ENCODE peak calls at places on chromosomes 2 and 18, in seven cellular contexts. Y is B cell, C is astrocyte, V is IMR-90, T is HFFc6, K is AG09319, R is heart right ventricle. M is an unnamed sample.

GRCh38 chr2:48483506-48483905 is 46.4 kb upstream of the STON1 start:
- DNase-seq in K (no peak), Y (no peak), C (peak), T (no peak), R (no peak), V (peak), M (no peak)

GRCh38 chr2:154368148-154368547 is 330.3 kb upstream of the KCNJ3 start:
- DNase-seq in K (no peak), C (no peak), Y (no peak), T (no peak), V (no peak), R (no peak), M (no peak)

GRCh38 chr2:62511636-62512035 is 5.6 kb upstream of the TMEM17 start:
- DNase-seq in V (no peak), Y (no peak), T (no peak), C (no peak), R (no peak), K (no peak), M (no peak)

GRCh38 chr2:40118622-40119021 is 333.3 kb downstream of the SLC8A1 start:
- DNase-seq in R (no peak), C (no peak), V (no peak), Y (no peak), K (no peak), T (no peak), M (no peak)

GRCh38 chr2:208890486-208890885 is 483.9 kb downstream of the PTH2R start:
- DNase-seq in Y (no peak), K (no peak), R (no peak), V (no peak), T (no peak), C (no peak), M (no peak)

GRCh38 chr2:172623249-172623965 is 67.5 kb downstream of the PDK1 start:
- DNase-seq in V (peak), R (no peak), K (no peak), T (peak), Y (no peak), C (peak), M (no peak)

GRCh38 chr2:55732854-55733253 is 39.2 kb upstream of the PNPT1 start:
- DNase-seq in C (peak), V (peak), K (no peak), R (no peak), T (no peak), Y (no peak), M (no peak)

GRCh38 chr2:163884416-163884815 is 148.6 kb upstream of the FIGN start:
- DNase-seq in K (no peak), C (no peak), Y (no peak), R (no peak), V (no peak), T (no peak), M (no peak)

GRCh38 chr2:158688722-158689121 is 106.4 kb upstream of the DAPL1 start:
- DNase-seq in K (no peak), V (peak), C (no peak), Y (no peak), T (peak), R (no peak), M (no peak)

GRCh38 chr2:140509765-140510164 is 1621.1 kb downstream of the LRP1B start:
- DNase-seq in V (no peak), T (no peak), C (no peak), K (no peak), Y (no peak), R (no peak), M (no peak)

GRCh38 chr2:127884436-127884835 is 1.3 kb downstream of the AMMECR1L start:
- DNase-seq in R (no peak), V (peak), T (peak), K (no peak), Y (no peak), C (peak), M (no peak)

GRCh38 chr2:137262600-137262999 is 497.3 kb downstream of the THSD7B start:
- DNase-seq in R (no peak), Y (no peak), K (no peak), T (no peak), V (no peak), C (no peak), M (no peak)

GRCh38 chr18:55433140-55433539 is 154.9 kb downstream of the TCF4 start:
- DNase-seq in Y (no peak), V (no peak), T (no peak), R (no peak), K (no peak), C (no peak), M (no peak)

GRCh38 chr2:185108588-185108987 is 510.3 kb downstream of the ZNF804A start:
- DNase-seq in V (no peak), K (no peak), C (no peak), Y (no peak), R (no peak), T (no peak), M (no peak)

GRCh38 chr18:27430595-27430994 is 245.5 kb upstream of the CHST9 start:
- DNase-seq in Y (no peak), T (no peak), V (no peak), C (no peak), R (no peak), K (no peak), M (no peak)

GRCh38 chr18:75429975-75430374 is 2.5 kb upstream of the SMIM21 start:
- DNase-seq in T (no peak), R (no peak), Y (no peak), C (peak), K (no peak), V (no peak), M (no peak)

GRCh38 chr18:30828700-30829099 is 213.8 kb downstream of the DSC3 start:
- DNase-seq in V (no peak), R (no peak), T (no peak), Y (no peak), K (no peak), C (no peak), M (no peak)

GRCh38 chr2:178273787-178274360 is 79.6 kb downstream of the OSBPL6 start:
- DNase-seq in T (no peak), R (no peak), C (no peak), K (no peak), Y (no peak), V (no peak), M (no peak)

GRCh38 chr2:16633632-16634430 is 31.8 kb downstream of the CYRIA start:
- DNase-seq in V (peak), T (no peak), Y (no peak), K (no peak), R (no peak), C (peak), M (no peak)

GRCh38 chr2:9143264-9143815 is 63.3 kb upstream of the ASAP2 start:
- DNase-seq in Y (no peak), T (no peak), V (no peak), R (no peak), C (peak), K (no peak), M (no peak)

GRCh38 chr2:54224997-54225396 is 31.0 kb downstream of the TSPYL6 start:
- DNase-seq in T (no peak), C (no peak), Y (no peak), R (no peak), K (no peak), V (no peak), M (no peak)

GRCh38 chr2:54227798-54228197 is 28.2 kb downstream of the TSPYL6 start:
- DNase-seq in Y (no peak), C (no peak), R (no peak), T (no peak), V (no peak), K (no peak), M (no peak)

GRCh38 chr2:54228945-54229344 is 27.1 kb downstream of the TSPYL6 start:
- DNase-seq in C (no peak), Y (no peak), K (no peak), R (no peak), T (no peak), V (no peak), M (no peak)

DNA sequence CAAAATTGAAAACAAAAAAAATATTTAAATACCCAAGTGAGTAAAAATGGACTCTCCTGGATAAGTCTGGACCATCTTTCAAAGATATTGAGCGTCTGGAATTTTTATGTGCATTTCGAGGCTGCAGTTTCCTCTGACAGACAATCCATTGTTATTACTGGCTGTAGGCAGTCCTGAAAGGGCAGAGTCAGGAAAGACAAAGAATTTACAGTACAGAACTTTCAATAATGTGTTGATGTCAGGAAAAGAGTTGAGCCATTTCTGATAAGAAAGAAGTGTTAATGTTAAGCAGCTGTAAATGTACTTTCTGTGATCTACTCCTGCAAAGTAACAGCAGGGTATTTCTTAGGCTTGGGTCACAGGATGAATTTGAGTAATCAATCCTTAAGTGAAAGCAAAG is 29.8 kb downstream of the TSPYL6 start:
- DNase-seq in K (no peak), C (no peak), T (no peak), Y (no peak), V (no peak), R (no peak), M (no peak)
- TF ChIP-seq CTCF in K (no peak), C (no peak), T (no peak), Y (no peak), V (no peak), R (no peak), M (no peak)

GRCh38 chr2:20446280-20446916 is 476 bp upstream of the RHOB start:
- DNase-seq in T (no peak), Y (no peak), V (no peak), K (no peak), C (no peak), R (peak), M (no peak)
- TF ChIP-seq CTCF in T (no peak), Y (no peak), V (no peak), K (no peak), C (no peak), R (no peak), M (no peak)

GRCh38 chr2:223688094-223688835 is 86.1 kb upstream of the SCG2 start:
- DNase-seq in R (no peak), K (no peak), V (no peak), T (no peak), Y (no peak), C (no peak), M (no peak)

GRCh38 chr2:223697921-223698645 is 95.9 kb upstream of the SCG2 start:
- DNase-seq in V (peak), Y (no peak), C (peak), K (no peak), R (no peak), T (no peak), M (no peak)

GRCh38 chr2:223697316-223697875 is 95.2 kb upstream of the SCG2 start:
- DNase-seq in C (peak), R (no peak), Y (no peak), T (no peak), V (no peak), K (no peak), M (no peak)

GRCh38 chr2:223696719-223697118 is 94.6 kb upstream of the SCG2 start:
- DNase-seq in K (no peak), C (peak), R (no peak), Y (no peak), V (peak), T (peak), M (no peak)

GRCh38 chr2:223692227-223692947 is 90.2 kb upstream of the SCG2 start:
- DNase-seq in K (no peak), T (peak), R (no peak), V (peak), Y (no peak), C (peak), M (no peak)
- TF ChIP-seq CTCF in K (peak), T (peak), R (no peak), V (peak), Y (no peak), C (peak), M (peak)

GRCh38 chr2:196534533-196534932 is 105.0 kb upstream of the CCDC150 start:
- DNase-seq in T (no peak), Y (no peak), V (no peak), R (no peak), K (no peak), C (no peak), M (no peak)

GRCh38 chr2:196533998-196534397 is 105.5 kb upstream of the CCDC150 start:
- DNase-seq in R (no peak), C (no peak), V (no peak), T (no peak), K (no peak), Y (no peak), M (no peak)

GRCh38 chr2:196535080-196535479 is 104.4 kb upstream of the CCDC150 start:
- DNase-seq in C (no peak), T (no peak), K (no peak), R (no peak), V (no peak), Y (no peak), M (no peak)

GRCh38 chr2:196537311-196537710 is 102.2 kb upstream of the CCDC150 start:
- DNase-seq in T (no peak), Y (no peak), V (no peak), R (no peak), C (no peak), K (no peak), M (no peak)

DNA sequence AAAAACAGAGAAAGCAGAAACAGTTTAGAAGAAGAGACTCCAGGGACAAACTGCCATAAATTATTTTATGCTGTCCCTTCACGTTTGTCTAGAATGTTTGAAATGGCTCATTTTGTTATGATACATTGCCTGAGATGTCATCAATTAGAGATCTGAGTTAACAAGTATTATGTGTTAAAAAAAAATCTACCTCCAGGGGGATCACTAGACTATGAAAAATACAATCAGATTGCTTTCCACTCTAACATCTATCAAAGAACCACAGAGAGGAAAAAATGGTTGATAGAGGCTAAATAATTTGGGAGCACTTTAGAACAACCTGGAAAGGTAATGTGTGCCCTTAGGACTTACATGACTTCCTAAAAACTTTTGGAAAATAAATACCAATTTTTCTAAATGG is 103.8 kb upstream of the CCDC150 start:
- DNase-seq in V (no peak), R (no peak), Y (no peak), K (no peak), C (no peak), T (no peak), M (no peak)
- TF ChIP-seq CTCF in V (no peak), R (no peak), Y (no peak), K (no peak), C (no peak), T (peak), M (no peak)

DNA sequence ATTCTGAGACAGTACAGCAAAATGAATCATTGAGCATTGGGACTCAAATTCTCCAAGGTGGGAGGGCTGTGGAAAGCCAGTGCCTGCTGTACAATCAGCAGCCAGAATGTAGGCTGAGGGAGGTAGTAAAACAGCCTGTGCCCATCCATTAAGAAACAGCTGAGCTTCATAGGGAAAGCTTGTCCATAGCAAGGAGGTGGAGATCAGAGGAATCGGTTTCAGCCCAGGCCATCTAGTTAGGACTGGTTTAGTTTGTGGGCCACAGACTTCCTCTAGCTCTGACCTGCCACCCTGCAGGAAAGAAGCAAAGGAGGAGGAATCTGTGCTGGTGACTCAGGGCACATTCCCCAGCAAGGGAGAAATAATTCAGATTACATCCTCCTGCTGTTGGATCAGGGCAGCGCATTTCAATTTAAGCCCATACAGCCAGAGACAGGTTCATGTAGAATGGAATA is 333.4 kb downstream of the SETBP1 start:
- DNase-seq in Y (no peak), V (peak), R (no peak), T (peak), K (peak), C (peak), M (no peak)
- TF ChIP-seq CTCF in Y (no peak), V (peak), R (no peak), T (peak), K (peak), C (peak), M (peak)